ENCODE peak calls at places on chromosomes 1 and 21, in six cellular contexts. Y is CD8-positive, alpha-beta T cell; V is cardiac muscle cell; M is NT2/D1; F is fibroblast of lung; Z is transverse colon. D is an unnamed sample.

GRCh38 chr1:153478692-153479618 is 18.5 kb upstream of the S100A7 start:
- DNase-seq in F (no peak), Y (no peak), V (no peak), M (no peak), Z (no peak), D (no peak)

GRCh38 chr1:168224991-168225390 is 813 bp upstream of the SFT2D2 start:
- DNase-seq in F (no peak), V (no peak), Y (no peak), Z (no peak), M (no peak), D (no peak)

GRCh38 chr1:85111709-85112108 is 63.4 kb upstream of the MCOLN3 start:
- DNase-seq in M (no peak), F (no peak), Z (no peak), Y (no peak), V (no peak), D (no peak)

GRCh38 chr1:19436716-19437476 is 48.4 kb downstream of the CAPZB start:
- DNase-seq in V (no peak), Z (peak), M (no peak), Y (no peak), F (peak), D (no peak)

GRCh38 chr1:77370588-77371306 is 88.9 kb downstream of the AK5 start:
- DNase-seq in V (no peak), F (peak), M (no peak), Z (no peak), Y (no peak), D (peak)

GRCh38 chr1:54558434-54559030 is 10.5 kb downstream of the ACOT11 start:
- DNase-seq in M (no peak), F (no peak), Y (no peak), Z (no peak), V (no peak), D (no peak)

GRCh38 chr21:36471254-36471723 is 8.6 kb downstream of the CLDN14 start:
- DNase-seq in Y (no peak), F (peak), V (no peak), Z (no peak), M (no peak), D (no peak)

GRCh38 chr1:20282544-20282943 is 8.1 kb upstream of the VWA5B1 start:
- DNase-seq in M (no peak), V (no peak), Y (no peak), Z (no peak), F (no peak), D (no peak)

GRCh38 chr1:97209381-97209780 is 487.8 kb downstream of the PTBP2 start:
- DNase-seq in M (no peak), V (no peak), Z (no peak), Y (no peak), F (peak), D (no peak)

GRCh38 chr1:116356673-116357072 is 16.4 kb upstream of the ATP1A1 start:
- DNase-seq in Z (no peak), Y (no peak), F (peak), M (no peak), V (no peak), D (no peak)

GRCh38 chr1:20947409-20947808 is 160.3 kb upstream of the HP1BP3 start:
- DNase-seq in V (no peak), M (no peak), Z (no peak), Y (no peak), F (no peak), D (no peak)

GRCh38 chr1:94846286-94846685 is 26.1 kb downstream of the SLC44A3 start:
- DNase-seq in M (no peak), F (no peak), Y (no peak), Z (no peak), V (no peak), D (no peak)

DNA sequence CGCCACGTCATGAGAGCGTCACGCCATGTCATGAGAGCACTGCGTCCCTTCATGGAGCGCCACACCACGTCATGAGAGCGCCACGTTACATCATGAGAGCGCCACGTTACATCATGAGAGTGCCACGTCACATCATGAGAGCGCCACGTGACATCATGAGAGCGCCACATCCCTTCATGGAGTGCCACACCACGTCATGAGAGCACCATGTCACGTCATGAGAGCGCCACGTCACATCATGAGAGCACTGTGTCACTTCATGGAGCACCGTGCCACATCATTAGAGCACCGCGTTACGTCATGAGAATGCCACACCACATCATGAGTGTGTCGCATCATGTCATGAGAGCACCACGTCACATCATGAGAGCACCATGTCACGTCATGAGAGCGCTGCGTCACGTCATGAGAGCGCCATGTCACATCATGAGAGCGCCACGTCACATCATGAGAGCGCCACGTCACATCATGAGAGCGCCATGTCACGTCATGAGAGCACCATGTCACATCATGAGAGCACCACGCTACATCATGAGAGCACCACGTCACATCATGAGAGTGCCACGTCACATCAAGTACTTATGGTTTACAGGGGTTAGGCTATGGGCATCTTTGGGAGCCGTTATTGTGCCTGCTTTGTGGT is 9.8 kb upstream of the NLRP3 start:
- DNase-seq in Z (no peak), V (no peak), Y (no peak), M (no peak), F (no peak), D (no peak)
- H3K4me3 ChIP-seq in Z (no peak), V (no peak), Y (no peak), M (no peak), F (no peak), D (no peak)

GRCh38 chr21:14900058-14900457 is 164.7 kb downstream of the NRIP1 start:
- DNase-seq in F (peak), Y (no peak), V (no peak), Z (no peak), M (no peak), D (no peak)
- H3K4me3 ChIP-seq in F (no peak), Y (no peak), V (no peak), Z (no peak), M (no peak), D (no peak)

DNA sequence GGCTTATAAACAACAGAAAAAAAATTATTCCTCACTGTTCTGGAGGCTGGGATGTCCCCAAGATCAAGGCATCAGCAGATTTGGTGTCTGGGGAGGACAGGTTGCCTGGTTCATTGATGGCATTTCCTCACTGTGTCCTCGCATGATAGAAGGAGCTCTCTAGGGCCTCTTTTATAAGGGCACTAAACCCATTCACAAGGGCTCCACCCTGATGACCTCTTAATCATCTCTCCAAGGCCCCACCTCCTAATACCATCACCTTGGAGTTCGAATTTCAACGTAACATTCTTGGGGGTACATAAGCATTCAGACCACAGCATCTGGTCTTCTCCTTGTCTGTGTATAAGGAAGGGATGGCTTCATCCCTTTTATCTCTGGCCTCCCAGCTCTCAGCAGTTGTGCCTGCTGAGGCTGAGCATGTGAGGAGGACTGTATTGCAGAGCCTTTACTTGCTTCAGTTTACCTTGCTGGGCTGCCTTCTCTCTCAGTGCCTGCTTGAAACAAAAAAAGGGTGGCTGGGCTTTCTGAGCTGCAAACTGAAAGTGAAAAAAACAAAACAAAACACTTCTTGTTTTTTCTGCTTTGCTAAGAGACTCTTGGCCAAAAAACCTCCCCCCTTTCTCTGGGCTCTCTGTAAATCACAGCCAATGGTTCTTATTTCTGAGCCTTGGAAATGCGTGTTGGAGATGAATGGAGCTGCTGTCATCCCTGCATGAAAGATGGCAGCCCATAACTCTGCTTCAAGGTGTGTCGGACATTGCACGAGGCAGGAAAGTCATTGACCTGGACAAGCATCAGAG is 75.8 kb downstream of the RHOU start:
- DNase-seq in Y (no peak), V (no peak), M (peak), F (no peak), Z (no peak), D (no peak)
- H3K4me3 ChIP-seq in Y (no peak), V (no peak), M (no peak), F (no peak), Z (no peak), D (no peak)

DNA sequence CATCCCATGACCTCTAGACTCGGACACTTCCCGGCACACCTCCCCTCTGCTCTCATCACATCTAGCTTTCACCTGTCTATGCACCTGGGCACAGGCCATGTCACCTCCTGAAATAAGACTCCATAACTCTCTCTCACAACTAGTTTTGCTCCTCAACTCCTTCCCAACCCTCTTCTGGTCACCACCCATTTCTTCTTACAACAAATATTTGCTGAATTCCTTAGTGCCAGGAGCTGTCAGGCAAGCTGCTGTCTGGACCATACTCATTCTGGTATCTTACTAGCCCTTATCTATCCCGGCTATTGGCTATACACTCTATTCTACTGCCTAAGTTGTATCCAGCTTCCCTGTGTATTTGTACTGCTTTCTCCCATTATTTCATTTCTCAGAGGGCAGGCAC is 49.1 kb downstream of the LRRC71 start:
- DNase-seq in V (no peak), M (no peak), Y (no peak), Z (no peak), F (no peak), D (no peak)
- H3K4me3 ChIP-seq in V (no peak), M (no peak), Y (no peak), Z (no peak), F (no peak), D (no peak)